ENCODE peak calls at places on chromosomes 7 and 10, in five cellular contexts. One of them, this sample, is unnamed.

GRCh38 chr7:148962823-148963582 is 65.3 kb downstream of the PDIA4 start:
- DNase-seq in right lobe of liver: peak; percentile 65
- DNase-seq in esophagus squamous epithelium: no peak
- DNase-seq in neural progenitor cell: peak; percentile 61
- DNase-seq in nephron progenitor cell: peak; percentile 44
- DNase-seq in this sample: peak; percentile 17

GRCh38 chr10:69838853-69839252 is 37.1 kb downstream of the COL13A1 start:
- DNase-seq in right lobe of liver: no peak
- DNase-seq in esophagus squamous epithelium: no peak
- DNase-seq in neural progenitor cell: no peak
- DNase-seq in nephron progenitor cell: no peak
- DNase-seq in this sample: no peak

GRCh38 chr7:33895025-33895804 is 10.1 kb upstream of the BMPER start:
- DNase-seq in right lobe of liver: peak; percentile 87
- DNase-seq in esophagus squamous epithelium: no peak
- DNase-seq in neural progenitor cell: peak; percentile 87
- DNase-seq in nephron progenitor cell: peak; percentile 92
- DNase-seq in this sample: peak; percentile 80

GRCh38 chr7:2081526-2082356 is 151.0 kb downstream of the MAD1L1 start:
- DNase-seq in right lobe of liver: no peak
- DNase-seq in esophagus squamous epithelium: no peak
- DNase-seq in neural progenitor cell: no peak
- DNase-seq in nephron progenitor cell: no peak
- DNase-seq in this sample: no peak

GRCh38 chr10:8444630-8445029 is 390.1 kb downstream of the GATA3 start:
- DNase-seq in right lobe of liver: no peak
- DNase-seq in esophagus squamous epithelium: no peak
- DNase-seq in neural progenitor cell: peak; percentile 65
- DNase-seq in nephron progenitor cell: peak; percentile 33
- DNase-seq in this sample: no peak

GRCh38 chr7:74183653-74184450 is 9.7 kb downstream of the EIF4H start:
- DNase-seq in right lobe of liver: no peak
- DNase-seq in esophagus squamous epithelium: no peak
- DNase-seq in neural progenitor cell: peak; percentile 43
- DNase-seq in nephron progenitor cell: no peak
- DNase-seq in this sample: no peak

GRCh38 chr7:80611353-80611752 is 27.1 kb upstream of the CD36 start:
- DNase-seq in right lobe of liver: no peak
- DNase-seq in esophagus squamous epithelium: no peak
- DNase-seq in neural progenitor cell: no peak
- DNase-seq in nephron progenitor cell: no peak
- DNase-seq in this sample: no peak

GRCh38 chr10:127851661-127852205 is 41.0 kb downstream of the CLRN3 start:
- DNase-seq in right lobe of liver: no peak
- DNase-seq in esophagus squamous epithelium: no peak
- DNase-seq in neural progenitor cell: peak; percentile 86
- DNase-seq in nephron progenitor cell: no peak
- DNase-seq in this sample: no peak

GRCh38 chr7:81719865-81720264 is 50.0 kb downstream of the HGF start:
- DNase-seq in right lobe of liver: no peak
- DNase-seq in esophagus squamous epithelium: no peak
- DNase-seq in neural progenitor cell: no peak
- DNase-seq in nephron progenitor cell: no peak
- DNase-seq in this sample: no peak

GRCh38 chr10:42933454-42934340 is 143.2 kb upstream of the RET start:
- DNase-seq in right lobe of liver: no peak
- DNase-seq in esophagus squamous epithelium: no peak
- DNase-seq in neural progenitor cell: peak; percentile 73
- DNase-seq in nephron progenitor cell: peak; percentile 43
- DNase-seq in this sample: no peak

GRCh38 chr10:91313-91712 is 42.2 kb upstream of the TUBB8 start:
- DNase-seq in right lobe of liver: no peak
- DNase-seq in esophagus squamous epithelium: no peak
- DNase-seq in neural progenitor cell: no peak
- DNase-seq in nephron progenitor cell: no peak
- DNase-seq in this sample: no peak

GRCh38 chr10:61943699-61944444 is 42.4 kb downstream of the ARID5B start:
- DNase-seq in right lobe of liver: no peak
- DNase-seq in esophagus squamous epithelium: no peak
- DNase-seq in neural progenitor cell: no peak
- DNase-seq in nephron progenitor cell: no peak
- DNase-seq in this sample: no peak

GRCh38 chr7:33418251-33418701 is 288.9 kb downstream of the BBS9 start:
- DNase-seq in right lobe of liver: no peak
- DNase-seq in esophagus squamous epithelium: no peak
- DNase-seq in neural progenitor cell: peak; percentile 68
- DNase-seq in nephron progenitor cell: peak; percentile 24
- DNase-seq in this sample: no peak

GRCh38 chr10:111391146-111391545 is 314.3 kb downstream of the ADRA2A start:
- DNase-seq in right lobe of liver: no peak
- DNase-seq in esophagus squamous epithelium: no peak
- DNase-seq in neural progenitor cell: no peak
- DNase-seq in nephron progenitor cell: no peak
- DNase-seq in this sample: no peak

GRCh38 chr10:86851329-86852207 is 95.1 kb downstream of the BMPR1A start:
- DNase-seq in right lobe of liver: no peak
- DNase-seq in esophagus squamous epithelium: no peak
- DNase-seq in neural progenitor cell: no peak
- DNase-seq in nephron progenitor cell: no peak
- DNase-seq in this sample: no peak

GRCh38 chr7:49244543-49244942 is 320.2 kb downstream of the CDC14C start:
- DNase-seq in right lobe of liver: no peak
- DNase-seq in esophagus squamous epithelium: no peak
- DNase-seq in neural progenitor cell: peak; percentile 63
- DNase-seq in nephron progenitor cell: no peak
- DNase-seq in this sample: no peak

GRCh38 chr7:127888825-127889224 is 142.4 kb downstream of the LRRC4 start:
- DNase-seq in right lobe of liver: no peak
- DNase-seq in esophagus squamous epithelium: no peak
- DNase-seq in neural progenitor cell: no peak
- DNase-seq in nephron progenitor cell: no peak
- DNase-seq in this sample: no peak

GRCh38 chr10:75910032-75910431 is 478.6 kb downstream of the LRMDA start:
- DNase-seq in right lobe of liver: no peak
- DNase-seq in esophagus squamous epithelium: no peak
- DNase-seq in neural progenitor cell: no peak
- DNase-seq in nephron progenitor cell: no peak
- DNase-seq in this sample: no peak

GRCh38 chr7:131011976-131012375 is 278.0 kb upstream of the KLF14 start:
- DNase-seq in right lobe of liver: no peak
- DNase-seq in esophagus squamous epithelium: no peak
- DNase-seq in neural progenitor cell: no peak
- DNase-seq in nephron progenitor cell: no peak
- DNase-seq in this sample: no peak

GRCh38 chr7:2116086-2116810 is 116.5 kb downstream of the MAD1L1 start:
- DNase-seq in right lobe of liver: no peak
- DNase-seq in esophagus squamous epithelium: no peak
- DNase-seq in neural progenitor cell: no peak
- DNase-seq in nephron progenitor cell: no peak
- DNase-seq in this sample: no peak

GRCh38 chr7:1913290-1914282 is 243.5 kb downstream of the ELFN1 start:
- DNase-seq in right lobe of liver: no peak
- DNase-seq in esophagus squamous epithelium: no peak
- DNase-seq in neural progenitor cell: no peak
- DNase-seq in nephron progenitor cell: peak; percentile 42
- DNase-seq in this sample: no peak

GRCh38 chr10:89426230-89426868 is 12.0 kb downstream of the IFIT5 start:
- DNase-seq in right lobe of liver: no peak
- DNase-seq in esophagus squamous epithelium: no peak
- DNase-seq in neural progenitor cell: peak; percentile 60
- DNase-seq in nephron progenitor cell: peak; percentile 4
- DNase-seq in this sample: no peak

GRCh38 chr7:55400191-55400590 is 35.1 kb downstream of the LANCL2 start:
- DNase-seq in right lobe of liver: no peak
- DNase-seq in esophagus squamous epithelium: no peak
- DNase-seq in neural progenitor cell: no peak
- DNase-seq in nephron progenitor cell: no peak
- DNase-seq in this sample: no peak

GRCh38 chr7:44195901-44196300 is 4.9 kb upstream of the YKT6 start:
- DNase-seq in right lobe of liver: no peak
- DNase-seq in esophagus squamous epithelium: no peak
- DNase-seq in neural progenitor cell: no peak
- DNase-seq in nephron progenitor cell: no peak
- DNase-seq in this sample: no peak

GRCh38 chr10:70835895-70836294 is 20.1 kb downstream of the SGPL1 start:
- DNase-seq in right lobe of liver: no peak
- DNase-seq in esophagus squamous epithelium: no peak
- DNase-seq in neural progenitor cell: no peak
- DNase-seq in nephron progenitor cell: no peak
- DNase-seq in this sample: no peak

GRCh38 chr10:127872871-127873600 is 19.7 kb downstream of the CLRN3 start:
- DNase-seq in right lobe of liver: peak; percentile 83
- DNase-seq in esophagus squamous epithelium: no peak
- DNase-seq in neural progenitor cell: no peak
- DNase-seq in nephron progenitor cell: no peak
- DNase-seq in this sample: no peak

GRCh38 chr7:85529831-85530230 is 343.0 kb upstream of the SEMA3D start:
- DNase-seq in right lobe of liver: no peak
- DNase-seq in esophagus squamous epithelium: no peak
- DNase-seq in neural progenitor cell: no peak
- DNase-seq in nephron progenitor cell: no peak
- DNase-seq in this sample: no peak

GRCh38 chr7:27693794-27694193 is 31.1 kb upstream of the HIBADH start:
- DNase-seq in right lobe of liver: no peak
- DNase-seq in esophagus squamous epithelium: no peak
- DNase-seq in neural progenitor cell: no peak
- DNase-seq in nephron progenitor cell: no peak
- DNase-seq in this sample: no peak

GRCh38 chr7:116582164-116582732 is 57.4 kb downstream of the CAV1 start:
- DNase-seq in right lobe of liver: no peak
- DNase-seq in esophagus squamous epithelium: no peak
- DNase-seq in neural progenitor cell: no peak
- DNase-seq in nephron progenitor cell: no peak
- DNase-seq in this sample: no peak

GRCh38 chr10:3053145-3053544 is 14.2 kb upstream of the PFKP start:
- DNase-seq in right lobe of liver: no peak
- DNase-seq in esophagus squamous epithelium: no peak
- DNase-seq in neural progenitor cell: no peak
- DNase-seq in nephron progenitor cell: no peak
- DNase-seq in this sample: no peak

GRCh38 chr7:7424151-7424873 is 111.4 kb downstream of the COL28A1 start:
- DNase-seq in right lobe of liver: peak; percentile 58
- DNase-seq in esophagus squamous epithelium: no peak
- DNase-seq in neural progenitor cell: peak; percentile 80
- DNase-seq in nephron progenitor cell: peak; percentile 50
- DNase-seq in this sample: peak; percentile 11

GRCh38 chr10:48765039-48765438 is 80.4 kb downstream of the WDFY4 start:
- DNase-seq in right lobe of liver: no peak
- DNase-seq in esophagus squamous epithelium: no peak
- DNase-seq in neural progenitor cell: no peak
- DNase-seq in nephron progenitor cell: no peak
- DNase-seq in this sample: no peak

GRCh38 chr7:39659356-39660013 is 36.1 kb downstream of the RALA start:
- DNase-seq in right lobe of liver: no peak
- DNase-seq in esophagus squamous epithelium: no peak
- DNase-seq in neural progenitor cell: no peak
- DNase-seq in nephron progenitor cell: no peak
- DNase-seq in this sample: no peak

GRCh38 chr7:4657640-4658417 is 24.3 kb upstream of the FOXK1 start:
- DNase-seq in right lobe of liver: no peak
- DNase-seq in esophagus squamous epithelium: no peak
- DNase-seq in neural progenitor cell: no peak
- DNase-seq in nephron progenitor cell: no peak
- DNase-seq in this sample: no peak

GRCh38 chr7:4661871-4662270 is 20.2 kb upstream of the FOXK1 start:
- DNase-seq in right lobe of liver: no peak
- DNase-seq in esophagus squamous epithelium: no peak
- DNase-seq in neural progenitor cell: no peak
- DNase-seq in nephron progenitor cell: no peak
- DNase-seq in this sample: no peak

GRCh38 chr7:4663239-4663638 is 18.9 kb upstream of the FOXK1 start:
- DNase-seq in right lobe of liver: no peak
- DNase-seq in esophagus squamous epithelium: no peak
- DNase-seq in neural progenitor cell: no peak
- DNase-seq in nephron progenitor cell: no peak
- DNase-seq in this sample: no peak

GRCh38 chr7:4655311-4655710 is 26.8 kb upstream of the FOXK1 start:
- DNase-seq in right lobe of liver: no peak
- DNase-seq in esophagus squamous epithelium: no peak
- DNase-seq in neural progenitor cell: no peak
- DNase-seq in nephron progenitor cell: no peak
- DNase-seq in this sample: no peak

GRCh38 chr7:4659551-4660286 is 22.4 kb upstream of the FOXK1 start:
- DNase-seq in right lobe of liver: no peak
- DNase-seq in esophagus squamous epithelium: no peak
- DNase-seq in neural progenitor cell: no peak
- DNase-seq in nephron progenitor cell: no peak
- DNase-seq in this sample: no peak
- TF ChIP-seq CTCF in right lobe of liver: no peak
- TF ChIP-seq CTCF in esophagus squamous epithelium: peak; percentile 24
- TF ChIP-seq CTCF in neural progenitor cell: no peak
- TF ChIP-seq CTCF in nephron progenitor cell: no peak
- TF ChIP-seq CTCF in this sample: no peak

DNA sequence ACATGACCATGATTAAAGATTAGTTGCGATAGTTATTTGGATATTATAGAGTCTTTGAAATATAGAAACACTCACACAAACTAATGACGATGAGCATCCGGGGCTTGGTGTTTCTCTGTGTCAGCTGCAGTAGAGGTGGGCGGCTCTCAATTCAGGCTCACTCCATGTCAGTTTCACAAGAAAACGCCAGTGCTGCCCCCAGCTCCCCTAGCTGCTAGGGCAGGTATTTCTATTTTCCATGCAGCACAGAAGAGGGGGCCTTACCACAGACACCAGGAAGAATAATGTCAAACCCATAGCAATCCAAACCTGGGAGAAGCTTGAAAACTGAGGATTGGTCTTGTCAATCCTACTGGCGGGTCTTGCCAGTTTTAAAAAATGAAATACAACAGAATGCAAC is 197.1 kb downstream of the PHTF2 start:
- DNase-seq in right lobe of liver: no peak
- DNase-seq in esophagus squamous epithelium: no peak
- DNase-seq in neural progenitor cell: peak; percentile 55
- DNase-seq in nephron progenitor cell: no peak
- DNase-seq in this sample: no peak
- TF ChIP-seq CTCF in right lobe of liver: no peak
- TF ChIP-seq CTCF in esophagus squamous epithelium: no peak
- TF ChIP-seq CTCF in neural progenitor cell: peak; percentile 54
- TF ChIP-seq CTCF in nephron progenitor cell: peak; percentile 20
- TF ChIP-seq CTCF in this sample: peak; percentile 38

DNA sequence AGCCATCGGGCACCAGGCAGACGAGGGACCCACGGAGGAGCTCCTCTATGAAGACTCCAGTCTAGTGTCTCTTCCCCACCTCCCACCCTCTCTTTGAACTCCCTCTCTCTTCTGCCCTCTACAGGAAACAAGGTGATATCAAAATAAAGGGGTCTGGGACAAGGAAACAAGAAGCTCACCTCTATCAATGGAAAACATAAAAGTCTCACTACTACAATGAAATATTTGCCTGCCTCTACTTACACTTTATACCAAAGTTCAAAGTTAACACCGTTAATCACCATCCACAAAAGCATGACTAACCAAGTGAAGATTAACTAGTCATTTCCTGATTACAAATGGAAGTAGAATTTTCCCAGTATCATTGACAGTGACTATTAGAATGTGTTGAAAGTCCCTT is 82.2 kb downstream of the PARD3 start:
- DNase-seq in right lobe of liver: no peak
- DNase-seq in esophagus squamous epithelium: no peak
- DNase-seq in neural progenitor cell: peak; percentile 25
- DNase-seq in nephron progenitor cell: no peak
- DNase-seq in this sample: no peak
- TF ChIP-seq CTCF in right lobe of liver: no peak
- TF ChIP-seq CTCF in esophagus squamous epithelium: no peak
- TF ChIP-seq CTCF in neural progenitor cell: peak; percentile 48
- TF ChIP-seq CTCF in nephron progenitor cell: peak; percentile 28
- TF ChIP-seq CTCF in this sample: peak; percentile 31

GRCh38 chr7:79320741-79321473 is 132.6 kb downstream of the MAGI2 start:
- DNase-seq in right lobe of liver: no peak
- DNase-seq in esophagus squamous epithelium: no peak
- DNase-seq in neural progenitor cell: no peak
- DNase-seq in nephron progenitor cell: no peak
- DNase-seq in this sample: no peak
- TF ChIP-seq CTCF in right lobe of liver: no peak
- TF ChIP-seq CTCF in esophagus squamous epithelium: no peak
- TF ChIP-seq CTCF in neural progenitor cell: no peak
- TF ChIP-seq CTCF in nephron progenitor cell: no peak
- TF ChIP-seq CTCF in this sample: no peak

This sample was measured in progenitor cell of endocrine pancreas.